ENCODE peak calls at places on chromosomes 7 and 10, in seven cellular contexts. H is astrocyte of the cerebellum, Y is psoas muscle, V is right lobe of liver, X is heart left ventricle, Z is cardiac muscle cell, M is ascending aorta. I is an unnamed sample.
A peak's percentile ranks its signal among the peaks of the same experiment; 100 is the strongest.

GRCh38 chr7:105389090-105389650 is 449 bp upstream of the SRPK2 start:
- DNase-seq in H (no peak), Y (peak; percentile 68), V (peak; percentile 56), X (no peak), Z (peak; percentile 77), M (no peak), I (no peak)

GRCh38 chr10:299969-300368 is 164.7 kb downstream of the ZMYND11 start:
- DNase-seq in H (no peak), Y (no peak), V (no peak), X (no peak), Z (no peak), M (no peak), I (no peak)

GRCh38 chr10:108515821-108516220 is 1351.3 kb upstream of the SORCS1 start:
- DNase-seq in H (no peak), Y (no peak), V (no peak), X (no peak), Z (no peak), M (no peak), I (no peak)

GRCh38 chr10:127127822-127128221 is 68.6 kb downstream of the INSYN2A start:
- DNase-seq in H (no peak), Y (no peak), V (no peak), X (no peak), Z (no peak), M (no peak), I (no peak)

GRCh38 chr7:26292768-26293560 is 1.3 kb downstream of the SNX10 start:
- DNase-seq in H (no peak), Y (no peak), V (peak; percentile 67), X (no peak), Z (no peak), M (no peak), I (no peak)

GRCh38 chr10:121503587-121504051 is 94.6 kb downstream of the FGFR2 start:
- DNase-seq in H (peak; percentile 65), Y (no peak), V (no peak), X (no peak), Z (no peak), M (no peak), I (no peak)

GRCh38 chr7:73304071-73304470 is 4.6 kb downstream of the NSUN5 start:
- DNase-seq in H (no peak), Y (no peak), V (no peak), X (no peak), Z (no peak), M (peak; percentile 55), I (no peak)

GRCh38 chr10:24703700-24704099 is 20.0 kb downstream of the ARHGAP21 start:
- DNase-seq in H (peak; percentile 62), Y (no peak), V (no peak), X (no peak), Z (no peak), M (no peak), I (peak; percentile 77)

GRCh38 chr7:141227454-141227853 is 153.6 kb downstream of the TMEM178B start:
- DNase-seq in H (no peak), Y (no peak), V (no peak), X (no peak), Z (no peak), M (no peak), I (no peak)

GRCh38 chr7:51222916-51223315 is 93.7 kb downstream of the COBL start:
- DNase-seq in H (no peak), Y (no peak), V (no peak), X (no peak), Z (no peak), M (no peak), I (no peak)

GRCh38 chr7:16660702-16661464 is 14.9 kb downstream of the BZW2 start:
- DNase-seq in H (no peak), Y (no peak), V (no peak), X (no peak), Z (peak; percentile 16), M (no peak), I (no peak)

GRCh38 chr7:74466196-74466813 is 12.6 kb downstream of the GTF2IRD1 start:
- DNase-seq in H (no peak), Y (peak; percentile 93), V (no peak), X (no peak), Z (no peak), M (no peak), I (no peak)

GRCh38 chr10:30829921-30830671 is 200.5 kb upstream of the LYZL2 start:
- DNase-seq in H (no peak), Y (no peak), V (no peak), X (no peak), Z (no peak), M (no peak), I (no peak)

GRCh38 chr7:145216876-145217275 is 381.0 kb upstream of the TPK1 start:
- DNase-seq in H (no peak), Y (no peak), V (no peak), X (no peak), Z (no peak), M (no peak), I (no peak)

GRCh38 chr7:32477649-32477980 is 12.6 kb downstream of the LSM5 start:
- DNase-seq in H (no peak), Y (no peak), V (no peak), X (no peak), Z (no peak), M (no peak), I (no peak)

GRCh38 chr7:1706721-1707613 is 36.9 kb downstream of the ELFN1 start:
- DNase-seq in H (no peak), Y (no peak), V (no peak), X (no peak), Z (no peak), M (peak; percentile 51), I (no peak)

GRCh38 chr7:16345979-16346958 is 75.1 kb downstream of the CRPPA start:
- DNase-seq in H (peak; percentile 90), Y (no peak), V (no peak), X (no peak), Z (no peak), M (no peak), I (peak; percentile 45)

GRCh38 chr7:100435401-100436304 is 644 bp downstream of the PPP1R35 start:
- DNase-seq in H (no peak), Y (peak; percentile 66), V (peak; percentile 67), X (peak; percentile 68), Z (peak; percentile 47), M (peak; percentile 68), I (no peak)

GRCh38 chr7:77697535-77697831 is 1.2 kb downstream of the RSBN1L start:
- DNase-seq in H (no peak), Y (peak; percentile 65), V (peak; percentile 54), X (no peak), Z (no peak), M (no peak), I (no peak)

GRCh38 chr7:159083698-159084068 is 61.0 kb downstream of the VIPR2 start:
- DNase-seq in H (no peak), Y (no peak), V (no peak), X (peak; percentile 23), Z (no peak), M (no peak), I (no peak)

GRCh38 chr10:29734980-29735627 is 100.3 kb upstream of the SVIL start:
- DNase-seq in H (no peak), Y (peak; percentile 91), V (peak; percentile 78), X (peak; percentile 88), Z (peak; percentile 71), M (peak; percentile 83), I (no peak)

GRCh38 chr10:33134011-33134751 is 176.2 kb upstream of the ITGB1 start:
- DNase-seq in H (peak; percentile 82), Y (no peak), V (peak; percentile 45), X (no peak), Z (no peak), M (peak; percentile 76), I (peak; percentile 88)

GRCh38 chr10:33715303-33715702 is 380.8 kb upstream of the NRP1 start:
- DNase-seq in H (no peak), Y (peak; percentile 52), V (no peak), X (peak; percentile 62), Z (no peak), M (no peak), I (no peak)

GRCh38 chr7:19407270-19407669 is 262.0 kb upstream of the FERD3L start:
- DNase-seq in H (no peak), Y (no peak), V (no peak), X (no peak), Z (no peak), M (no peak), I (no peak)

GRCh38 chr7:19405546-19405945 is 260.3 kb upstream of the FERD3L start:
- DNase-seq in H (no peak), Y (no peak), V (no peak), X (no peak), Z (no peak), M (no peak), I (peak; percentile 39)

GRCh38 chr7:19403691-19404090 is 258.5 kb upstream of the FERD3L start:
- DNase-seq in H (no peak), Y (no peak), V (no peak), X (no peak), Z (no peak), M (no peak), I (no peak)

GRCh38 chr7:19401461-19401860 is 256.2 kb upstream of the FERD3L start:
- DNase-seq in H (no peak), Y (no peak), V (no peak), X (no peak), Z (no peak), M (no peak), I (no peak)

GRCh38 chr7:19404912-19405329 is 259.7 kb upstream of the FERD3L start:
- DNase-seq in H (peak; percentile 97), Y (no peak), V (no peak), X (no peak), Z (peak; percentile 40), M (no peak), I (peak; percentile 97)
- TF ChIP-seq CTCF in H (no peak), Y (no peak), V (no peak), X (no peak), Z (no peak), M (no peak), I (no peak)

GRCh38 chr7:41870017-41870416 is 167.1 kb upstream of the INHBA start:
- DNase-seq in H (no peak), Y (no peak), V (no peak), X (no peak), Z (no peak), M (no peak), I (peak; percentile 52)
- H3K4me3 ChIP-seq in H (no peak overlapping the region), Y (no peak overlapping the region), V (no peak overlapping the region), X (no peak overlapping the region), Z (no peak overlapping the region), M (no peak overlapping the region), I (no peak overlapping the region)

DNA sequence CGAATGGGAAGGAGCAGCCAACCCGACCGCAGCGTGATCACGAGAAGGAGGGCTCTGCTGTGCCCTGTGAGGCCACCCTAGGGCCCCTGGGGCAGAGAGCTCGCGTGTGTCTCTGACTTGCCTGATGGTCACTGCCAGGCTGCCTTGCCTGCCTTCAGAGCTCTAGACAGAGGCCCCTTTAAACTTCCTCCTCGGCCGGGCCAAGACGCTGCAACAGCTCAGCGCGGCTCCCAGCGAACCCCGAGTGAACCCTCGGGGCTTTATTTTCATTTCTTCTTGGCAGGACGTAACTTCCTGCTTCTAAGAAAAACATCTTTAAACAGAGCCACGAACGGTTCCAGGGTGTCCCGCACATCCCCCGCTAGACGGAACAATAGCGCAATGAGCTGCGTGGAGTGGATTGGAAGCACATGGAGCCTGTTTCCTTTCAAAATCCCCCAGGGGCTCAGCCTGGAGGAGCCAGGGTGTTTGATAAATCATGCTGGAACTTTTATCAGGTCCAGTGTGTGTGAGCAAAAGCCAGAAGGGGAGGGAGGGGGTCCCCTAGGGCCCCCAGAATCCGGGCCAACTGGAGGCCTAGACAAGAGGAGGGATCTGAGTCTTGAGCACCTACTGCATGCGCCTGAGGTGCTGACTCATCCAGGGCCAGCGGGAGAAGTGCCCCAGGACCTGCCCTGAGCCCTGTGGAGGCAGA is 134.1 kb upstream of the GDF10 start:
- DNase-seq in H (peak; percentile 50), Y (peak; percentile 81), V (peak; percentile 55), X (peak; percentile 81), Z (no peak), M (peak; percentile 90), I (no peak)
- TF ChIP-seq CTCF in H (no peak), Y (no peak), V (no peak), X (no peak), Z (no peak), M (no peak), I (no peak)

GRCh38 chr10:1473874-1474273 is 263.5 kb downstream of the ADARB2 start:
- DNase-seq in H (no peak), Y (no peak), V (no peak), X (no peak), Z (no peak), M (no peak), I (no peak)
- H3K4me3 ChIP-seq in H (no peak overlapping the region), Y (no peak overlapping the region), V (no peak overlapping the region), X (no peak overlapping the region), Z (no peak overlapping the region), M (no peak overlapping the region), I (no peak overlapping the region)

I was measured in AG09309.